ENCODE peak calls at places on chromosomes 12 and 14, in seven cellular contexts. X, T, N, D, F, M and W are unnamed samples.

GRCh38 chr14:99944241-99944651 is 121.0 kb upstream of the EVL start:
- DNase-seq in X (no peak), T (no peak), N (no peak), D (no peak), F (no peak), M (no peak), W (no peak)

GRCh38 chr14:31880935-31881334 is 196.2 kb upstream of the ARHGAP5 start:
- DNase-seq in X (no peak), T (peak; percentile 72), N (no peak), D (no peak), F (no peak), M (no peak), W (peak; percentile 71)

GRCh38 chr12:27453462-27453861 is 6.9 kb downstream of the SMCO2 start:
- DNase-seq in X (no peak), T (peak; percentile 28), N (no peak), D (no peak), F (no peak), M (no peak), W (no peak)

GRCh38 chr14:88961214-88961613 is 136.8 kb downstream of the TTC8 start:
- DNase-seq in X (no peak), T (no peak), N (no peak), D (no peak), F (no peak), M (no peak), W (no peak)

GRCh38 chr14:101501341-101501740 is 60.0 kb upstream of the DIO3 start:
- DNase-seq in X (no peak), T (no peak), N (peak; percentile 14), D (peak; percentile 5), F (no peak), M (no peak), W (no peak)

GRCh38 chr12:65171870-65172269 is 2.5 kb downstream of the LEMD3 start:
- DNase-seq in X (no peak), T (peak; percentile 5), N (no peak), D (no peak), F (no peak), M (no peak), W (no peak)

GRCh38 chr12:102702447-102703114 is 214.5 kb downstream of the PAH start:
- DNase-seq in X (peak; percentile 53), T (peak; percentile 65), N (no peak), D (peak; percentile 19), F (no peak), M (no peak), W (peak; percentile 27)

GRCh38 chr12:10241781-10242180 is 29.1 kb downstream of the GABARAPL1 start:
- DNase-seq in X (no peak), T (no peak), N (no peak), D (no peak), F (no peak), M (no peak), W (no peak)

GRCh38 chr14:99757331-99758070 is 35.7 kb upstream of the EML1 start:
- DNase-seq in X (peak; percentile 15), T (peak; percentile 96), N (no peak), D (no peak), F (no peak), M (no peak), W (peak; percentile 88)

GRCh38 chr14:55071051-55071450 is 19.6 kb downstream of the MAPK1IP1L start:
- DNase-seq in X (no peak), T (peak; percentile 21), N (no peak), D (no peak), F (no peak), M (no peak), W (no peak)
- H3K27ac ChIP-seq in X (peak overlapping the region; percentile 5), T (peak overlapping the region; percentile 69), N (no peak overlapping the region), D (no peak overlapping the region), F (peak overlapping the region; percentile 78), M (no peak overlapping the region), W (no peak overlapping the region)

GRCh38 chr12:14618990-14619389 is 51.3 kb upstream of the PLBD1 start:
- DNase-seq in X (no peak), T (peak; percentile 33), N (no peak), D (no peak), F (no peak), M (no peak), W (no peak)
- H3K27ac ChIP-seq in X (no peak overlapping the region), T (no peak overlapping the region), N (no peak overlapping the region), D (no peak overlapping the region), F (no peak overlapping the region), M (no peak overlapping the region), W (no peak overlapping the region)

GRCh38 chr14:59330455-59330854 is 134.7 kb downstream of the GPR135 start:
- DNase-seq in X (no peak), T (peak; percentile 83), N (no peak), D (no peak), F (no peak), M (no peak), W (no peak)

GRCh38 chr14:59333668-59334067 is 131.5 kb downstream of the GPR135 start:
- DNase-seq in X (peak; percentile 65), T (peak; percentile 96), N (no peak), D (peak; percentile 25), F (no peak), M (no peak), W (peak; percentile 76)

GRCh38 chr14:59332727-59333126 is 132.5 kb downstream of the GPR135 start:
- DNase-seq in X (no peak), T (peak; percentile 84), N (no peak), D (no peak), F (no peak), M (no peak), W (peak; percentile 68)

GRCh38 chr14:59331217-59331616 is 134.0 kb downstream of the GPR135 start:
- DNase-seq in X (no peak), T (no peak), N (no peak), D (no peak), F (no peak), M (no peak), W (no peak)

DNA sequence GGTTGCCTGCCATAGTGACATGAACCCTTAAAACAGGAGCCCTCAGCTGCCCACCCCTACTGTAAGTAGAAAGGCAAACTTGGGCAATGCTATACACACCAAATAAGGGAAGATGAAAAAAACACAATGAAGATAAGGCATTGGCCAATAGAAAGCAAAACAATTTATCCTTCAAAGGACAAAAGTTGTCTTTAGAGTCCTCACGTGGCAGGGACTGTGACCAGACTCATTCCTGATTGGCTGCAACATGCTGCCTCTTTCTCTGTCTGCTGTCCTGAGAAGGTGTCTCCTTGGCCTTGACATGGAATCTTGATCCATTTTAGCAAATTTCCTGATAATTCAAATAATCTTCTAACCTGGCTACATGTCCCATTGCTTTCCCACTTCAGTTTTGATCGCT is 131.9 kb downstream of the GPR135 start:
- DNase-seq in X (no peak), T (no peak), N (no peak), D (no peak), F (no peak), M (no peak), W (no peak)
- H3K27ac ChIP-seq in X (peak overlapping the region; percentile 61), T (peak overlapping the region; percentile 69), N (peak overlapping the region; percentile 74), D (no peak overlapping the region), F (peak overlapping the region; percentile 89), M (no peak overlapping the region), W (peak overlapping the region; percentile 42)

DNA sequence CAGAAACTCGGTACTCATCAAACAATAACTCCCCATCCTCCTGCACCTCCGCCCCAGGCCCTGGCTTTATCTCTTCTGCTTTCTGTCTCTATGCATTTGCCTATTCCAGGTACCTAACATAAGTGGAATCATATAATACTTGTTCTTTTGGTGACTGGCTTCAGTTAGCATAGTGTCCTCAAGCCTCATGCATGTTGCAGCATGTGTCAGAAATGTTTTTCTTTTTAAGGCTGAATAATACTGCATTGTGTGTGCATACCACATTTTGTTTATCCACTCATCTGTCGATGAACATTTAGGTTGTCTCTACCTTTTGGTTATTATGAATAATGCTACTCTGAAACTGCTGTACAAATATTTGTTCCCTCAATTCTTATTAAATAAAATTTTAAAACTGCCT is 117.1 kb downstream of the KICS2 start:
- DNase-seq in X (no peak), T (no peak), N (no peak), D (no peak), F (no peak), M (no peak), W (no peak)
- H3K27ac ChIP-seq in X (peak overlapping the region; percentile 55), T (no peak overlapping the region), N (no peak overlapping the region), D (no peak overlapping the region), F (no peak overlapping the region), M (no peak overlapping the region), W (no peak overlapping the region)

GRCh38 chr12:98895086-98895651 is 250.1 kb downstream of the APAF1 start:
- DNase-seq in X (no peak), T (no peak), N (no peak), D (peak; percentile 27), F (no peak), M (peak; percentile 43), W (no peak)

GRCh38 chr12:98893601-98894411 is 248.7 kb downstream of the APAF1 start:
- DNase-seq in X (no peak), T (peak; percentile 4), N (no peak), D (no peak), F (no peak), M (peak; percentile 10), W (no peak)

GRCh38 chr12:98894412-98895085 is 249.5 kb downstream of the APAF1 start:
- DNase-seq in X (no peak), T (no peak), N (peak; percentile 55), D (no peak), F (no peak), M (peak; percentile 71), W (no peak)

GRCh38 chr12:98893126-98893525 is 248.0 kb downstream of the APAF1 start:
- DNase-seq in X (no peak), T (no peak), N (no peak), D (peak; percentile 19), F (no peak), M (peak; percentile 48), W (no peak)

GRCh38 chr12:98896938-98897337 is 251.8 kb downstream of the APAF1 start:
- DNase-seq in X (no peak), T (peak; percentile 13), N (no peak), D (no peak), F (no peak), M (no peak), W (no peak)
- H3K27ac ChIP-seq in X (no peak overlapping the region), T (no peak overlapping the region), N (no peak overlapping the region), D (no peak overlapping the region), F (no peak overlapping the region), M (no peak overlapping the region), W (no peak overlapping the region)

GRCh38 chr14:91089958-91090535 is 23.8 kb upstream of the DGLUCY start:
- DNase-seq in X (no peak), T (no peak), N (no peak), D (no peak), F (no peak), M (peak; percentile 9), W (no peak)
- H3K27ac ChIP-seq in X (no peak overlapping the region), T (no peak overlapping the region), N (no peak overlapping the region), D (no peak overlapping the region), F (no peak overlapping the region), M (no peak overlapping the region), W (no peak overlapping the region)